ENCODE peak calls at places on chromosomes 3 and 15, in six cellular contexts. O is HCT116; Z is stimulated activated CD4-positive, alpha-beta T cell treated with anti-CD3 and anti-CD28 coated beads, Interleukin-12 subunit alpha, Interleukin-12 subunit beta, amount 100 ng/mL, for 48 hours; E is NCI-H2081; P is T-cell; W is NCI-H460. R is an unnamed sample.

GRCh38 chr15:72285927-72286516 is 13.7 kb upstream of the PARP6 start:
- DNase-seq in O (peak; percentile 22), Z (peak; percentile 20), E (no peak), P (peak; percentile 13), W (peak; percentile 52), R (no peak)

GRCh38 chr15:40344631-40345120 is 3.9 kb upstream of the CCDC9B start:
- DNase-seq in O (no peak), Z (peak; percentile 72), E (peak; percentile 45), P (peak; percentile 47), W (peak; percentile 56), R (no peak)

GRCh38 chr15:66253643-66254363 is at the start of gene MEGF11:
- DNase-seq in O (no peak), Z (no peak), E (peak; percentile 76), P (no peak), W (no peak), R (no peak)

GRCh38 chr3:32577621-32578556 is 7.2 kb upstream of the DYNC1LI1 start:
- DNase-seq in O (no peak), Z (peak; percentile 8), E (no peak), P (no peak), W (no peak), R (no peak)

GRCh38 chr15:22915866-22916515 is 64.2 kb downstream of the CYFIP1 start:
- DNase-seq in O (no peak), Z (no peak), E (no peak), P (no peak), W (no peak), R (no peak)

GRCh38 chr3:71695000-71695482 is 30.2 kb downstream of the EIF4E3 start:
- DNase-seq in O (no peak), Z (no peak), E (no peak), P (no peak), W (no peak), R (no peak)

GRCh38 chr3:167913218-167913902 is 177.8 kb downstream of the SERPINI1 start:
- DNase-seq in O (peak; percentile 31), Z (no peak), E (no peak), P (no peak), W (no peak), R (no peak)

GRCh38 chr3:109336272-109336957 is 931 bp downstream of the DPPA4 start:
- DNase-seq in O (no peak), Z (peak; percentile 2), E (no peak), P (no peak), W (no peak), R (no peak)

GRCh38 chr3:188264231-188265213 is 110.6 kb downstream of the LPP start:
- DNase-seq in O (no peak), Z (no peak), E (no peak), P (no peak), W (no peak), R (no peak)